ENCODE peak calls at places on chromosomes 5 and 9, in four cellular contexts. One of them, this sample, is unnamed. For H3K4me1, the result is how much of the 10 kb centered on the place peaks cover.

GRCh38 chr5:139702548-139702947 is 54.4 kb downstream of the CXXC5 start:
- DNase-seq in psoas muscle: no peak
- DNase-seq in heart left ventricle: no peak
- DNase-seq in colonic mucosa: no peak
- DNase-seq in this sample: no peak

GRCh38 chr5:150138551-150139265 is 16.9 kb downstream of the PDGFRB start:
- DNase-seq in psoas muscle: no peak
- DNase-seq in heart left ventricle: peak
- DNase-seq in colonic mucosa: no peak
- DNase-seq in this sample: peak

GRCh38 chr9:15746905-15747304 is 194.1 kb downstream of the CCDC171 start:
- DNase-seq in psoas muscle: no peak
- DNase-seq in heart left ventricle: no peak
- DNase-seq in colonic mucosa: no peak
- DNase-seq in this sample: no peak

GRCh38 chr5:14180437-14180836 is 37.3 kb downstream of the TRIO start:
- DNase-seq in psoas muscle: no peak
- DNase-seq in heart left ventricle: no peak
- DNase-seq in colonic mucosa: no peak
- DNase-seq in this sample: no peak

GRCh38 chr9:98811051-98811650 is 3.7 kb downstream of the GALNT12 start:
- DNase-seq in psoas muscle: no peak
- DNase-seq in heart left ventricle: no peak
- DNase-seq in colonic mucosa: no peak
- DNase-seq in this sample: no peak

GRCh38 chr5:31492824-31493223 is 39.1 kb downstream of the DROSHA start:
- DNase-seq in psoas muscle: no peak
- DNase-seq in heart left ventricle: no peak
- DNase-seq in colonic mucosa: no peak
- DNase-seq in this sample: no peak

GRCh38 chr5:68962632-68963484 is 131.0 kb upstream of the SLC30A5 start:
- DNase-seq in psoas muscle: peak
- DNase-seq in heart left ventricle: peak
- DNase-seq in colonic mucosa: peak
- DNase-seq in this sample: peak

GRCh38 chr5:1125030-1125357 is 13.1 kb upstream of the SLC12A7 start:
- DNase-seq in psoas muscle: peak
- DNase-seq in heart left ventricle: peak
- DNase-seq in colonic mucosa: no peak
- DNase-seq in this sample: peak

GRCh38 chr5:380701-381309 is 59.3 kb downstream of the AHRR start:
- DNase-seq in psoas muscle: no peak
- DNase-seq in heart left ventricle: no peak
- DNase-seq in colonic mucosa: peak
- DNase-seq in this sample: no peak

GRCh38 chr5:61625682-61626620 is 293.9 kb downstream of the ZSWIM6 start:
- DNase-seq in psoas muscle: peak
- DNase-seq in heart left ventricle: peak
- DNase-seq in colonic mucosa: peak
- DNase-seq in this sample: peak

GRCh38 chr5:132363431-132364112 is 5.9 kb upstream of the SLC22A5 start:
- DNase-seq in psoas muscle: no peak
- DNase-seq in heart left ventricle: peak
- DNase-seq in colonic mucosa: no peak
- DNase-seq in this sample: no peak

GRCh38 chr5:68465133-68465532 is 249.6 kb downstream of the PIK3R1 start:
- DNase-seq in psoas muscle: no peak
- DNase-seq in heart left ventricle: no peak
- DNase-seq in colonic mucosa: no peak
- DNase-seq in this sample: no peak

GRCh38 chr5:103375356-103375755 is 116.8 kb downstream of the MACIR start:
- DNase-seq in psoas muscle: no peak
- DNase-seq in heart left ventricle: no peak
- DNase-seq in colonic mucosa: no peak
- DNase-seq in this sample: no peak

GRCh38 chr5:102759289-102759688 is 4.2 kb downstream of the PAM start:
- DNase-seq in psoas muscle: no peak
- DNase-seq in heart left ventricle: no peak
- DNase-seq in colonic mucosa: no peak
- DNase-seq in this sample: no peak

GRCh38 chr9:134026981-134027380 is 1.7 kb downstream of the BRD3OS start:
- DNase-seq in psoas muscle: no peak
- DNase-seq in heart left ventricle: no peak
- DNase-seq in colonic mucosa: no peak
- DNase-seq in this sample: no peak

GRCh38 chr5:92559743-92560142 is 1021.3 kb downstream of the NR2F1-AS1 start:
- DNase-seq in psoas muscle: no peak
- DNase-seq in heart left ventricle: no peak
- DNase-seq in colonic mucosa: no peak
- DNase-seq in this sample: no peak

GRCh38 chr5:172284275-172284971 is 859 bp upstream of the UBTD2 start:
- DNase-seq in psoas muscle: no peak
- DNase-seq in heart left ventricle: no peak
- DNase-seq in colonic mucosa: no peak
- DNase-seq in this sample: peak

GRCh38 chr9:36450110-36450732 is 50.2 kb upstream of the RNF38 start:
- DNase-seq in psoas muscle: no peak
- DNase-seq in heart left ventricle: no peak
- DNase-seq in colonic mucosa: peak
- DNase-seq in this sample: peak

GRCh38 chr5:177530638-177531037 is 13.9 kb upstream of the DDX41 start:
- DNase-seq in psoas muscle: no peak
- DNase-seq in heart left ventricle: no peak
- DNase-seq in colonic mucosa: no peak
- DNase-seq in this sample: no peak

GRCh38 chr5:164608507-164608906 is 1103.1 kb downstream of the MAT2B start:
- DNase-seq in psoas muscle: no peak
- DNase-seq in heart left ventricle: no peak
- DNase-seq in colonic mucosa: no peak
- DNase-seq in this sample: no peak

GRCh38 chr5:172909931-172910502 is 49.2 kb upstream of the RPL26L1 start:
- DNase-seq in psoas muscle: no peak
- DNase-seq in heart left ventricle: no peak
- DNase-seq in colonic mucosa: no peak
- DNase-seq in this sample: no peak

GRCh38 chr5:66945389-66946349 is 250.9 kb downstream of the CD180 start:
- DNase-seq in psoas muscle: no peak
- DNase-seq in heart left ventricle: no peak
- DNase-seq in colonic mucosa: no peak
- DNase-seq in this sample: no peak

GRCh38 chr5:157442989-157443619 is 16.9 kb upstream of the NIPAL4 start:
- DNase-seq in psoas muscle: no peak
- DNase-seq in heart left ventricle: no peak
- DNase-seq in colonic mucosa: no peak
- DNase-seq in this sample: no peak

GRCh38 chr5:43192558-43193170 is 639 bp downstream of the NIM1K start:
- DNase-seq in psoas muscle: peak
- DNase-seq in heart left ventricle: peak
- DNase-seq in colonic mucosa: no peak
- DNase-seq in this sample: peak

GRCh38 chr9:127803507-127804352 is 1.0 kb downstream of the FPGS start:
- DNase-seq in psoas muscle: peak
- DNase-seq in heart left ventricle: no peak
- DNase-seq in colonic mucosa: peak
- DNase-seq in this sample: no peak

GRCh38 chr9:93431498-93432105 is 19.9 kb upstream of the FAM120A start:
- DNase-seq in psoas muscle: no peak
- DNase-seq in heart left ventricle: no peak
- DNase-seq in colonic mucosa: no peak
- DNase-seq in this sample: no peak

GRCh38 chr5:10856646-10857332 is 95.8 kb upstream of the DAP start:
- DNase-seq in psoas muscle: no peak
- DNase-seq in heart left ventricle: peak
- DNase-seq in colonic mucosa: no peak
- DNase-seq in this sample: peak

GRCh38 chr5:97495301-97495700 is 312.3 kb upstream of the RIOK2 start:
- DNase-seq in psoas muscle: no peak
- DNase-seq in heart left ventricle: no peak
- DNase-seq in colonic mucosa: no peak
- DNase-seq in this sample: no peak

GRCh38 chr5:10332301-10332700 is 21.2 kb upstream of the MARCHF6 start:
- DNase-seq in psoas muscle: no peak
- DNase-seq in heart left ventricle: no peak
- DNase-seq in colonic mucosa: peak
- DNase-seq in this sample: no peak

DNA sequence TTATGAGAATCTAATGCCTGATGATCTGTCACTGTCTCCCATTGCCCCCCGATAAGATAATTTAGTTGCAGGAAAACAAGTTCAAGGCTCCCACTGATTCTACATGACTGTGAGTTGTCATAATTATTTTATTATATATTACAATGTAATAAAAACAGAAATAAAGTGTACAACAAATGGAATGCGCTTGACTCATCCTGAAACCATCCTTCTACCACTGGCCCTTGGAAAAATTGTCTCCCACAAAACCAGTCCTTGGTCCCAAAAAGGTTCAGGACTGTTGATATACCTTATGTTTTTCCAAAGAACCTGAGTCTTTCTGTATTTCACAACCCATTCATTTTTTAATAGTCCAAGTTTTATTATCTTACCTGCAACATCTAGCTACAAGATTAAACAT is 403.5 kb downstream of the TAF11L14 start:
- DNase-seq in psoas muscle: no peak
- DNase-seq in heart left ventricle: no peak
- DNase-seq in colonic mucosa: no peak
- DNase-seq in this sample: no peak
- TF ChIP-seq CTCF in psoas muscle: no peak
- TF ChIP-seq CTCF in heart left ventricle: no peak
- TF ChIP-seq CTCF in colonic mucosa: no peak
- TF ChIP-seq CTCF in this sample: no peak

GRCh38 chr9:129323376-129323998 is 145.4 kb upstream of the IER5L start:
- DNase-seq in psoas muscle: peak
- DNase-seq in heart left ventricle: peak
- DNase-seq in colonic mucosa: no peak
- DNase-seq in this sample: no peak

GRCh38 chr9:129322022-129322621 is 144.1 kb upstream of the IER5L start:
- DNase-seq in psoas muscle: peak
- DNase-seq in heart left ventricle: peak
- DNase-seq in colonic mucosa: no peak
- DNase-seq in this sample: peak

GRCh38 chr9:129322641-129323375 is 144.7 kb upstream of the IER5L start:
- DNase-seq in psoas muscle: peak
- DNase-seq in heart left ventricle: peak
- DNase-seq in colonic mucosa: no peak
- DNase-seq in this sample: peak

GRCh38 chr9:129324808-129325491 is 146.9 kb upstream of the IER5L start:
- DNase-seq in psoas muscle: peak
- DNase-seq in heart left ventricle: no peak
- DNase-seq in colonic mucosa: no peak
- DNase-seq in this sample: no peak

GRCh38 chr9:129323999-129324553 is 146.0 kb upstream of the IER5L start:
- DNase-seq in psoas muscle: peak
- DNase-seq in heart left ventricle: no peak
- DNase-seq in colonic mucosa: no peak
- DNase-seq in this sample: no peak
- H3K4me1 ChIP-seq in psoas muscle: under half
- H3K4me1 ChIP-seq in heart left ventricle: half or more
- H3K4me1 ChIP-seq in colonic mucosa: under half
- H3K4me1 ChIP-seq in this sample: half or more

GRCh38 chr9:100674419-100675122 is 96.7 kb downstream of the CAVIN4 start:
- DNase-seq in psoas muscle: peak
- DNase-seq in heart left ventricle: no peak
- DNase-seq in colonic mucosa: no peak
- DNase-seq in this sample: no peak

DNA sequence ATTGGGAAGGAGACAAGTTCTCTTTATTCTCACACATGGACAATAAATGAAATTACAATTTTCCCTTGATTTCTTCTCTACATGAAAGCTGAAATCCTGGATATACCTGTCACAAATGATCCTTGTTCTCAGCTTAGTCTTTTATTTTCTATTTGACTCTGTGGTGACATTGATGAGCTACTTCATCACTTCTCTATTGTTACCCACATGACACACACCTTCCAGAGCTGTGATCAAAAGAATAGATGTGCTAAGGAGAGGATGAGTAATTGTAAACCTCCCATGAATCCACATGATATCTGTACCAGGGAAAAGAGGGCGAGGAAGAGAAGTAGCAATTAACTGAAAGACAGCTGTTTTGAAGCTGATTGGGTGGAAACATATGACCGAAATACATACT is 102.0 kb downstream of the CAVIN4 start:
- DNase-seq in psoas muscle: no peak
- DNase-seq in heart left ventricle: no peak
- DNase-seq in colonic mucosa: no peak
- DNase-seq in this sample: no peak
- H3K27ac ChIP-seq in psoas muscle: no peak
- H3K27ac ChIP-seq in heart left ventricle: no peak
- H3K27ac ChIP-seq in colonic mucosa: no peak
- H3K27ac ChIP-seq in this sample: no peak

DNA sequence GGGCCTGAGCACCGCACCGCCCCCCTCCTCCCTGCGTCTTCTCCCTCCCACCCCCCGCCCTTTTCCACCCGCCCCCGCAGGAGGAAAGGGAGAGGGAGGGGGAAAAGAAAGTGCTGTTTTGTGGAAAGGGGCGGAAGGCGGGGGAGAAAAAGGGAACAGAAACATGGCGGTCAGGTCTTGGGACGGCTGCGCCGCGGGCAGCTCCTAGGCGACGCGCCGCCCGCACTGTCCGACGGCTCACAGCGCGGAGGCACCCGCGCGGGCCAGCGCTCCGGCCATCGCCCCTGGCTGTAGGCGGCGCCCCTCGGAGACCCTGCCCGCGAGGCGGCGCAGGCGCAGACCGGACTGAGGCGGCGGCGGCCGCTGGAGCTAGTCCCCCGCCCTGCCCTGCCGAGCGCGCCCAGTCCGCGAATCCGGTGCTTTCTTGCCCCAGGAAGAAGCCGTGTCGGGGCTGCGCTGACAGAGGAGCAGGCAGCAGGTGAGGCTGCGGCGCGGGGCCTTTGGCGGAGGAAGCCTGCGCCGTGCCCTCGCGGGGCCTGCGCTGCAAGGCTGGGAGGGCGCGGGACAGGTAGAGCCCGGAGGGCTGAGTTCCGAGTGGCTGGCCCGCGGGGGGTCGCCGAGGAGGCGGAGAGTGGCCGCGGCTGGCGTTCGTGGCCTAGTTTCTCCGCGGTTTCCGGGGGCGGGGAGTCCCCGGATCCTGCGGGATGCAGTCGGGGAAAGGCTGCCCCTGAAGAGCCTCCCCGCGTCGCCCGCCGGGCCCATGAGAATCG is at the start of gene DENND4C:
- DNase-seq in psoas muscle: peak
- DNase-seq in heart left ventricle: peak
- DNase-seq in colonic mucosa: peak
- DNase-seq in this sample: peak
- TF ChIP-seq CTCF in psoas muscle: peak
- TF ChIP-seq CTCF in heart left ventricle: no peak
- TF ChIP-seq CTCF in colonic mucosa: no peak
- TF ChIP-seq CTCF in this sample: no peak

This sample was measured in tibial nerve.